ENCODE peak calls at places on chromosomes 4 and X, in four cellular contexts. V, F, H and K are unnamed samples. For H3K4me1, the result is how much of the 10 kb centered on the place peaks cover.

GRCh38 chr4:132770776-132771175 is 378.3 kb upstream of the PCDH10 start:
- DNase-seq in V (no peak), F (no peak), H (no peak), K (no peak)

GRCh38 chr4:177302371-177303100 is 7.1 kb upstream of the NEIL3 start:
- DNase-seq in V (no peak), F (no peak), H (peak), K (no peak)

GRCh38 chr4:112649055-112649408 is 12.1 kb downstream of the LARP7 start:
- DNase-seq in V (no peak), F (no peak), H (no peak), K (no peak)

GRCh38 chr4:75672461-75673026 is 667 bp downstream of the G3BP2 start:
- DNase-seq in V (peak), F (no peak), H (peak), K (peak)

GRCh38 chr4:165476214-165477098 is 97.6 kb downstream of the CPE start:
- DNase-seq in V (no peak), F (no peak), H (peak), K (peak)

GRCh38 chr4:74548561-74548960 is 103.6 kb downstream of the AREG start:
- DNase-seq in V (no peak), F (no peak), H (no peak), K (no peak)

GRCh38 chrX:153857348-153857903 is 27.1 kb upstream of the PDZD4 start:
- DNase-seq in V (peak), F (no peak), H (no peak), K (no peak)

GRCh38 chrX:134604701-134605271 is 53.5 kb downstream of the PLAC1 start:
- DNase-seq in V (no peak), F (no peak), H (peak), K (peak)

GRCh38 chr4:74316397-74316796 is 8.1 kb downstream of the EPGN start:
- DNase-seq in V (no peak), F (no peak), H (peak), K (no peak)

GRCh38 chr4:139458999-139459398 is 5.1 kb downstream of the RAB33B start:
- DNase-seq in V (no peak), F (no peak), H (peak), K (peak)

GRCh38 chr4:110633358-110634319 is 10.8 kb upstream of the PITX2 start:
- DNase-seq in V (no peak), F (no peak), H (no peak), K (no peak)

GRCh38 chr4:786861-787300 is 39.0 kb downstream of the CPLX1 start:
- DNase-seq in V (no peak), F (no peak), H (no peak), K (no peak)
- TF ChIP-seq EZH2 in V (no peak), F (no peak), H (no peak), K (no peak)

GRCh38 chr4:184351560-184352451 is 122.5 kb downstream of the IRF2 start:
- DNase-seq in V (no peak), F (no peak), H (no peak), K (no peak)

GRCh38 chr4:184350213-184350817 is 124.0 kb downstream of the IRF2 start:
- DNase-seq in V (no peak), F (no peak), H (no peak), K (no peak)

GRCh38 chr4:184352891-184353290 is 121.5 kb downstream of the IRF2 start:
- DNase-seq in V (no peak), F (no peak), H (no peak), K (no peak)

GRCh38 chr4:184349283-184350039 is 124.9 kb downstream of the IRF2 start:
- DNase-seq in V (no peak), F (no peak), H (no peak), K (no peak)

GRCh38 chr4:184350964-184351363 is 123.4 kb downstream of the IRF2 start:
- DNase-seq in V (no peak), F (no peak), H (no peak), K (no peak)
- H3K4me1 ChIP-seq in V (under half), F (under half), H (under half), K (under half)

GRCh38 chrX:21374163-21374993 is at the start of gene CNKSR2:
- DNase-seq in V (peak), F (no peak), H (peak), K (peak)
- TF ChIP-seq EZH2 in V (no peak), F (no peak), H (no peak), K (no peak)

GRCh38 chr4:184019084-184019483 is 114.0 kb downstream of the STOX2 start:
- DNase-seq in V (no peak), F (no peak), H (no peak), K (peak)
- H3K4me1 ChIP-seq in V (under half), F (under half), H (under half), K (under half)

GRCh38 chrX:16870861-16871584 is 861 bp upstream of the RBBP7 start:
- DNase-seq in V (peak), F (no peak), H (peak), K (no peak)
- TF ChIP-seq EZH2 in V (no peak), F (no peak), H (no peak), K (no peak)

GRCh38 chr4:38870098-38870850 is 2.7 kb downstream of the FAM114A1 start:
- DNase-seq in V (no peak), F (no peak), H (peak), K (no peak)
- H3K4me1 ChIP-seq in V (under half), F (under half), H (half or more), K (under half)

DNA sequence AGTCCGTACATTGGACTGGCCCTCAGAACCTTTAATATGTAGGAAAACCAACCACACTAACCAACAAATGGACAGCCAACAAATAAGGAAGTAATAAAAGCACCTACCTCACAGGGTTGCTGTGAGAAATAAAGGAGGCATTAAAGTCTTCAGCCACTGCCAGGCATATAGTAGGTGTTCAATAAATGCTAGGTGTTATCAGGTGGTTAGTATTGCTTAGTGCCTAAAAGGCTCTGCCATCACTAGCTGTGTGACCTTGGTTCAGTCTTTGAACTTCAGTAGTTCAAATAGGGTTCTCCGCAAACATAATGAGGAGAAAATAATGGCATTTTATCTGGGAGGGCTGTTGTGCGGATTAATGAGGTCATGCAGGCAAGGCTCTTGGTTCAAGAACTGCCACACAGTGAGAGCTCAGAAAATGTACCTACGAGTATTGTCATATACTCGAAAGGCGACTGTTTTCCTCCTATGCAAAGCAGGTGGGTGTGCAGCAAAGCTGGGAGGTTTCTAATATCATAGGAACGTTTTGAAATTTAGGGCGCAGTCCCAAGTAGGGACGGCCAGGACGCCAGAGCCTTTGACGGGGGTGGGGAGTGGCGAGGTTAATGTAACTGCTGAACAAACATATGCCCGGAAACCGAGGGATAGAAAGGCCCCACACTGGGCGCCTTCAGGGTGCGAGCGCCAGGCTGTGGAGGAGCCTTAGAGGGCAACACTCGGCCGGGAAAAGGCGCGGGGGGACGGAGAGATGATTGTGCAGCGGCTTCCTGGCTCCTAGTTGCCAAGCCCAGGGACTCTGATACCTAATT is 7.0 kb upstream of the GSX2 start:
- DNase-seq in V (no peak), F (no peak), H (no peak), K (no peak)
- TF ChIP-seq EZH2 in V (no peak), F (peak), H (no peak), K (no peak)

GRCh38 chr4:1405636-1406415 is 416 bp downstream of the NKX1-1 start:
- DNase-seq in V (no peak), F (no peak), H (no peak), K (no peak)
- H3K4me1 ChIP-seq in V (under half), F (under half), H (under half), K (under half)

DNA sequence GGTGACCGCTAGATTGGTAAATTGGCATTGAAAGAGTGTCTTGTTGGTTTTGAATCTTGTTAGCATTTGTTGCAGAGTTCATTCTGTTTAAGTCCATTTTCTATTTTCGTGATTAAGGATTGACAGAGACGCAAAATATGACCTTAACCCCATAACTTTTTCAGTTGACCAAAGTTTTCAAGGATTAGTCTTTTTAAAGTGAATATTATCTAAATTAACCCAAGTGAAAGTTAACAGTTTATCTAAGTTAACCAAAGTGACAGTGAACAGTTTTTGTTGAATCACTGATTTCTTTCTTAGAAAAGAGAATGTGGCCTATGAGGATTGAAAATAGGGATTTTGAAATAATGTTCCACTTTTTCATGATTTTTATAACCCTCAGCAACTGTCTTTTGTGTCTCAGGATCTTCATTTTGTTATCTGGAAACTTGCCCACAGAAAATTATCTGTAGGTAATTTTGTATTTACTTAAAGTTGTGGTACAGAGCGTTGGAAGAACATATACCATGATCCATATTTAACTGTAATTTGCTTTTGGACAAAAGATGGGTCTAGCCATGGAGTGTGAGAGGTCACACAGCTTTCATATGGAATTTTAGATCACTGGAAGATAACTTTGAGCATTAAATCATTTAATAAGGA is 3.3 kb downstream of the CPEB2 start:
- DNase-seq in V (no peak), F (no peak), H (no peak), K (peak)
- TF ChIP-seq EZH2 in V (no peak), F (no peak), H (no peak), K (no peak)

DNA sequence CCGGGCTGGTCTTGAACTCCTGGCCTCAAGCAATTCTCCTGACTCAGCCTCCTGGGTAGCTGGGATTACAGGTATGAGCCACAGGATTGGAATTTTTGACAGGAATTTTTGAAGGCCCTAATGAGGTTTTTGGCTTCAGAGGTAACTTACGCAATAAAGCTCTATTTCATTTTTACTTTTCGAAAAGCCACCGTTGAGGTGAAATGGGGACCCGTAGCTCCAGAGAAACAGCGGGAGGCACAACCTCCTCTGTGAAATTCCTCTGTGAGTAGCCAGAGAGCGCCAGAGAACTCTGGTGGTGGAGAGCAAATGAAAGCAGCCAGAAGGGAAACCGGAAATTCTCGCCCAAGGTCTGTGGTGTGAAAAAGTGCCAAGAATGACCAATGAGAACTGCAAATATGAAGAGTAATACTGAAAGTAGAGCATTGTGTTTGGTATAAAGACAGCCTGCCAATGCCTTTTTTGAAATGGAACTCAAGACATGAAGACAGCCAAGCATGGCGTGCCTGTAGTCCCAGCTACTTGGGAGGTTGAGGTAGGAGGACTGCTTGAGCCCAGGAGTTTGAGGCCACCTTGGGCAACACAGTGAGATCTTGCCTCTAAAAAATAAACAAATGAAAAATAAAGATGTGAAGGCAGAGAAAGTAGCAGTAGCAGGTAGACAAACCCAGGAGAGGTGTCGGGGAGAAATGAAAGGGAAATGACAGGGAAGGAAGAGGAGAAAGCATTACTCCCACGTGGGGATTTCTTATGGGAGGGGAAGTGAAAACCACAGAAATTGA is 33.0 kb upstream of the TMEM131L start:
- DNase-seq in V (peak), F (peak), H (peak), K (peak)
- H3K4me1 ChIP-seq in V (half or more), F (under half), H (under half), K (under half)